ENCODE peak calls at places on chromosomes 11 and 22, in four cellular contexts. One of them, this sample, is unnamed.

GRCh38 chr22:48943567-48944432 is 883.9 kb downstream of the BRD1 start:
- DNase-seq in NCI-H2029 treated with DMSO at 0.1 percent for 48 hours: no peak
- DNase-seq in MCF 10A: no peak
- DNase-seq in ovary: no peak
- DNase-seq in this sample: no peak

GRCh38 chr11:27246925-27247324 is 116.1 kb downstream of the CCDC34 start:
- DNase-seq in MCF 10A: no peak
- DNase-seq in ovary: no peak
- DNase-seq in NCI-H2029 treated with DMSO at 0.1 percent for 48 hours: no peak
- DNase-seq in this sample: no peak

GRCh38 chr11:87366766-87367405 is 329.2 kb downstream of the TMEM135 start:
- DNase-seq in MCF 10A: no peak
- DNase-seq in ovary: no peak
- DNase-seq in NCI-H2029 treated with DMSO at 0.1 percent for 48 hours: no peak
- DNase-seq in this sample: no peak

GRCh38 chr11:11400635-11401232 is 47.7 kb upstream of the CSNK2A3 start:
- DNase-seq in NCI-H2029 treated with DMSO at 0.1 percent for 48 hours: no peak
- DNase-seq in MCF 10A: peak; percentile 39
- DNase-seq in ovary: no peak
- DNase-seq in this sample: no peak

GRCh38 chr22:37018815-37019308 is 385 bp downstream of the TST start:
- DNase-seq in ovary: peak; percentile 86
- DNase-seq in MCF 10A: peak; percentile 36
- DNase-seq in NCI-H2029 treated with DMSO at 0.1 percent for 48 hours: no peak
- DNase-seq in this sample: peak; percentile 87

GRCh38 chr11:18384157-18384641 is 10.2 kb upstream of the LDHA start:
- DNase-seq in MCF 10A: peak; percentile 95
- DNase-seq in NCI-H2029 treated with DMSO at 0.1 percent for 48 hours: peak; percentile 8
- DNase-seq in ovary: peak; percentile 68
- DNase-seq in this sample: peak; percentile 73

GRCh38 chr11:121214861-121215260 is 77.7 kb upstream of the SC5D start:
- DNase-seq in ovary: no peak
- DNase-seq in NCI-H2029 treated with DMSO at 0.1 percent for 48 hours: no peak
- DNase-seq in MCF 10A: no peak
- DNase-seq in this sample: no peak

GRCh38 chr11:71425851-71426250 is 22.3 kb downstream of the DHCR7 start:
- DNase-seq in NCI-H2029 treated with DMSO at 0.1 percent for 48 hours: no peak
- DNase-seq in ovary: no peak
- DNase-seq in MCF 10A: peak; percentile 79
- DNase-seq in this sample: no peak

GRCh38 chr11:8793114-8793777 is 110.7 kb downstream of the RPL27A start:
- DNase-seq in MCF 10A: peak; percentile 65
- DNase-seq in ovary: no peak
- DNase-seq in NCI-H2029 treated with DMSO at 0.1 percent for 48 hours: no peak
- DNase-seq in this sample: no peak

GRCh38 chr22:23781533-23781932 is 5.2 kb upstream of the SMARCB1 start:
- DNase-seq in ovary: no peak
- DNase-seq in NCI-H2029 treated with DMSO at 0.1 percent for 48 hours: no peak
- DNase-seq in MCF 10A: peak; percentile 93
- DNase-seq in this sample: no peak

This sample was measured in aorta.